ENCODE peak calls at places on chromosomes 1 and 21, in eight cellular contexts. One of them, this sample, is unnamed.

GRCh38 chr1:47644216-47644581 is 206.4 kb downstream of the FOXD2 start:
- DNase-seq in AG04450: no peak
- DNase-seq in Peyer's patch: no peak
- DNase-seq in heart left ventricle: no peak
- DNase-seq in fibroblast of lung: no peak
- DNase-seq in heart right ventricle: no peak
- DNase-seq in body of pancreas: no peak
- DNase-seq in SK-N-SH: peak
- DNase-seq in this sample: no peak

GRCh38 chr21:42991992-42992740 is 17.8 kb downstream of the PKNOX1 start:
- DNase-seq in AG04450: peak
- DNase-seq in Peyer's patch: no peak
- DNase-seq in heart left ventricle: peak
- DNase-seq in fibroblast of lung: peak
- DNase-seq in heart right ventricle: peak
- DNase-seq in body of pancreas: peak
- DNase-seq in SK-N-SH: no peak
- DNase-seq in this sample: no peak

GRCh38 chr1:57848406-57848805 is 424.5 kb upstream of the DAB1 start:
- DNase-seq in AG04450: no peak
- DNase-seq in Peyer's patch: no peak
- DNase-seq in heart left ventricle: no peak
- DNase-seq in fibroblast of lung: peak
- DNase-seq in heart right ventricle: no peak
- DNase-seq in body of pancreas: no peak
- DNase-seq in SK-N-SH: no peak
- DNase-seq in this sample: no peak

GRCh38 chr1:228547464-228547792 is 60.2 kb downstream of the RNF187 start:
- DNase-seq in AG04450: no peak
- DNase-seq in Peyer's patch: no peak
- DNase-seq in heart left ventricle: no peak
- DNase-seq in fibroblast of lung: no peak
- DNase-seq in heart right ventricle: no peak
- DNase-seq in body of pancreas: no peak
- DNase-seq in SK-N-SH: no peak
- DNase-seq in this sample: no peak

GRCh38 chr1:161706483-161707347 is at the start of gene FCRLA:
- DNase-seq in AG04450: peak
- DNase-seq in Peyer's patch: peak
- DNase-seq in heart left ventricle: peak
- DNase-seq in fibroblast of lung: peak
- DNase-seq in heart right ventricle: peak
- DNase-seq in body of pancreas: no peak
- DNase-seq in SK-N-SH: no peak
- DNase-seq in this sample: no peak

GRCh38 chr1:47755368-47755990 is 241.7 kb downstream of the TRABD2B start:
- DNase-seq in AG04450: no peak
- DNase-seq in Peyer's patch: peak
- DNase-seq in heart left ventricle: no peak
- DNase-seq in fibroblast of lung: no peak
- DNase-seq in heart right ventricle: no peak
- DNase-seq in body of pancreas: no peak
- DNase-seq in SK-N-SH: peak
- DNase-seq in this sample: peak

GRCh38 chr1:232923739-232924386 is 26.5 kb upstream of the NTPCR start:
- DNase-seq in AG04450: no peak
- DNase-seq in Peyer's patch: no peak
- DNase-seq in heart left ventricle: no peak
- DNase-seq in fibroblast of lung: peak
- DNase-seq in heart right ventricle: no peak
- DNase-seq in body of pancreas: no peak
- DNase-seq in SK-N-SH: no peak
- DNase-seq in this sample: no peak

GRCh38 chr1:119488216-119488615 is 18.8 kb upstream of the HSD3B1 start:
- DNase-seq in AG04450: no peak
- DNase-seq in Peyer's patch: no peak
- DNase-seq in heart left ventricle: no peak
- DNase-seq in fibroblast of lung: no peak
- DNase-seq in heart right ventricle: no peak
- DNase-seq in body of pancreas: no peak
- DNase-seq in SK-N-SH: no peak
- DNase-seq in this sample: no peak

DNA sequence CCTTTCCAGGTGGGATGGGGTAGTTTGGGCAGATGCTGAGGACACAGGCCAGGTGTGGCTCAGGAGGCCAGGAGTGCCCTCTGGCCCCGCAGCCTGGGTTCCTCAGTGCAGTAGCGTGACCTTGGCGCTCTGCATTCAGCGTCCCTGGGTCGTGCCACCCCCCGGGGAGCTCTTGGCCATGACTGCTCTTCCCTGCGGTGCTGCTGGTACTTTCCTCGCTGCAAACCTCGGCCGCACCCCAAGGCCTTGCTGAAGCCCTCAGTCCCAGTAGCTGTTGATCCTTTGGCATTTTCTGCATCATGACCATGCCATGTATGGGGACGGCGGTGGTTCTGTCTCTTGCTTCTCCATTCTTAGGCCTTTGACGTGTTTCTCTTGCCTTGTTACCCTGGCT is 13.8 kb downstream of the SLX9 start:
- DNase-seq in AG04450: no peak
- DNase-seq in Peyer's patch: no peak
- DNase-seq in heart left ventricle: peak
- DNase-seq in fibroblast of lung: no peak
- DNase-seq in heart right ventricle: no peak
- DNase-seq in body of pancreas: no peak
- DNase-seq in SK-N-SH: no peak
- DNase-seq in this sample: no peak
- H3K27ac ChIP-seq in AG04450: no peak
- H3K27ac ChIP-seq in Peyer's patch: no peak
- H3K27ac ChIP-seq in heart left ventricle: peak
- H3K27ac ChIP-seq in fibroblast of lung: no peak
- H3K27ac ChIP-seq in heart right ventricle: peak
- H3K27ac ChIP-seq in body of pancreas: no peak
- H3K27ac ChIP-seq in SK-N-SH: no peak
- H3K27ac ChIP-seq in this sample: peak

DNA sequence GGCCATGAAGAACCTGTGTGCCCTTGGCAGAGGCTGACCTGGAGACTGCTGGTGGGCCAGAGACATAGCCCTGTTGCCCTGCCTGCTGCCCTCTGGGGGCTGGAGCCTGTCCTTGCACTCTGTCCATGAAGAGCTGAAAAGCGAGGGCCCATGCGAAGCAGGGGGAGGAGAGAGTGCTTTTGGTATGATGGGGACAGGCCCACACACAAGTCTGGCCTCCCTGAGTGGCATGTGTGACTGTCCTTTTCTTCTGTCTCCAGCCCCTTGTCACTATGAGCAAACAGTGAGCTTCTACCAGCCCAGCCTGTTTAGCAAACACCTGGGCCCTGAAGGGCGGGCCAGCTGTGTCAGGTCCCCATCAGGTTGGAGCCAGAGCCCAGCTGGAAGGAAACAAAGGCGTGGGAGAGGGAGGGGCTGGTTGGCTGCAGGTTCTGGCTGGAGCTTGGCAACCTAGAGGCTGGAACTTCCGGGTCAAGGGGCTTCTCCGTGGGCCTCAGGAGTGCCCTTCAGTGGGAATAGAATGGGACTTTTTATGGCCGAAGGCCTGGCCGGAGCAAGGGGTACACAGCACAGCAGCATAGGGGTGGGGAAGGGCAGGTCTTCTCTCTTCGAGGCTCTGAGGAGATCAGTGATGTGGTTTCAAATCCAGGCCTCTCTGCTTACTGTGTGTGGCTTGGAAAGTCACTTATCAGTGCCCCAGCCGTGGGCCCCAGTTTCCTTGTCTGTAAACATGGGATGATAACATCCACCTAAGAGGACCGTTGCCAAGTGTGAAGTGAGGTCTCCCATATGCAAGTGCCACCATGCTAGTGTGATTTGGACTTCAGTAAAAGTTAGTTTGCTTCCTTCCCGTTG is 14.3 kb downstream of the QSOX1 start:
- DNase-seq in AG04450: no peak
- DNase-seq in Peyer's patch: no peak
- DNase-seq in heart left ventricle: peak
- DNase-seq in fibroblast of lung: no peak
- DNase-seq in heart right ventricle: no peak
- DNase-seq in body of pancreas: peak
- DNase-seq in SK-N-SH: peak
- DNase-seq in this sample: peak
- TF ChIP-seq CTCF in AG04450: peak
- TF ChIP-seq CTCF in Peyer's patch: peak
- TF ChIP-seq CTCF in heart left ventricle: peak
- TF ChIP-seq CTCF in fibroblast of lung: peak
- TF ChIP-seq CTCF in heart right ventricle: peak
- TF ChIP-seq CTCF in body of pancreas: peak
- TF ChIP-seq CTCF in SK-N-SH: peak
- TF ChIP-seq CTCF in this sample: peak

GRCh38 chr1:225908773-225909172 is 15.3 kb downstream of the PYCR2 start:
- DNase-seq in AG04450: no peak
- DNase-seq in Peyer's patch: no peak
- DNase-seq in heart left ventricle: no peak
- DNase-seq in fibroblast of lung: no peak
- DNase-seq in heart right ventricle: no peak
- DNase-seq in body of pancreas: no peak
- DNase-seq in SK-N-SH: no peak
- DNase-seq in this sample: no peak

GRCh38 chr1:225909477-225909876 is 14.6 kb downstream of the PYCR2 start:
- DNase-seq in AG04450: no peak
- DNase-seq in Peyer's patch: no peak
- DNase-seq in heart left ventricle: no peak
- DNase-seq in fibroblast of lung: no peak
- DNase-seq in heart right ventricle: no peak
- DNase-seq in body of pancreas: no peak
- DNase-seq in SK-N-SH: no peak
- DNase-seq in this sample: no peak

GRCh38 chr1:225908013-225908640 is 15.9 kb downstream of the PYCR2 start:
- DNase-seq in AG04450: no peak
- DNase-seq in Peyer's patch: no peak
- DNase-seq in heart left ventricle: no peak
- DNase-seq in fibroblast of lung: no peak
- DNase-seq in heart right ventricle: no peak
- DNase-seq in body of pancreas: no peak
- DNase-seq in SK-N-SH: no peak
- DNase-seq in this sample: no peak

GRCh38 chr1:225914391-225914790 is 9.7 kb downstream of the PYCR2 start:
- DNase-seq in AG04450: no peak
- DNase-seq in Peyer's patch: no peak
- DNase-seq in heart left ventricle: no peak
- DNase-seq in fibroblast of lung: no peak
- DNase-seq in heart right ventricle: no peak
- DNase-seq in body of pancreas: no peak
- DNase-seq in SK-N-SH: no peak
- DNase-seq in this sample: no peak

DNA sequence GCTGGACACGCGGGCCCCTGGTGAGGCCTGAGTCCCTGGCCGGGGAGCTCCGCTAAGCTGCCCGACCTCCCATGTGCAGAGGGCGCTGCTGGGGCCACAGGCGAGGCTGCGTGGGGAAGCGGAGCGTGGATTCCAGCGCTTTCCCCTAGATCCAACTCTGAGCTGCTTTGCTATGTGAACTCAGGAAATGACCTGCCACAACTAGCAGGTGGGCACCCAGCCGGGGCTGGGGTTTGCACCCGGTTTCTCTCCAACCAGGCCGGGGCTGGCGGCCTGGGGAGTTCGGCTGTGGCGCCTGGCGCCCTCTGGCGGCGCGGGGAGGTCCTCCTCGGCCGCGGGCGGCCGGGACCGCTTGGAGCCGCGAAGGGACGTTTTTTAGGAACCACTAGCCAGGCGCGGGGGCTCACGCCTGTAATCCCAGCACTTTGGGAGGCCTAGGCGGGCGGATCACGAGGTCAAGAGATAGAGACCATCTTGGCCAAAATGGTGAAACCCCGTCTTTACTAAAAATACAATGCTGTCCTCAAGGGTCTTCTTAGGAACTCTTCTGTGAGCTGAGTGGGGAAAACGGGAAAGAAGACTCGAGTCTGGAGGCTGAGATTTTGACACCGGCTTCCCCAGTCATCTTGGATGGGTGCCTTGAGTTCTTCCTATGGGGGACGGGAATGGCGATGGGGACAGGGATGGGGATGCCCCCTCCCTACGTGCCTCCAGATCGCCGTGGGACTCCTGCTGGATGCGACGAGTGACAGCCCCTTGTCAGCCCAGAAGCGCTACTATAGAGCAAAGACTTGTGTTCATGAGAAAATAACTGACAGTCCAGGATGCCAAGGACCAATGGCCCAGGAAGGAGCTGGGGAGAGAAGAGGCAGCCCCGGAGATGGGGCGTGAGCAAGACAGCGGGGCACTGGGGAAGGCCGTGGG is 12.6 kb downstream of the PYCR2 start:
- DNase-seq in AG04450: no peak
- DNase-seq in Peyer's patch: peak
- DNase-seq in heart left ventricle: peak
- DNase-seq in fibroblast of lung: peak
- DNase-seq in heart right ventricle: peak
- DNase-seq in body of pancreas: peak
- DNase-seq in SK-N-SH: peak
- DNase-seq in this sample: no peak
- H3K27ac ChIP-seq in AG04450: no peak
- H3K27ac ChIP-seq in Peyer's patch: no peak
- H3K27ac ChIP-seq in heart left ventricle: no peak
- H3K27ac ChIP-seq in fibroblast of lung: no peak
- H3K27ac ChIP-seq in heart right ventricle: no peak
- H3K27ac ChIP-seq in body of pancreas: peak
- H3K27ac ChIP-seq in SK-N-SH: no peak
- H3K27ac ChIP-seq in this sample: no peak

GRCh38 chr1:93346472-93346991 is 825 bp downstream of the DR1 start:
- DNase-seq in AG04450: no peak
- DNase-seq in Peyer's patch: no peak
- DNase-seq in heart left ventricle: no peak
- DNase-seq in fibroblast of lung: peak
- DNase-seq in heart right ventricle: no peak
- DNase-seq in body of pancreas: peak
- DNase-seq in SK-N-SH: peak
- DNase-seq in this sample: peak

GRCh38 chr1:93347319-93347899 is 1.7 kb downstream of the DR1 start:
- DNase-seq in AG04450: no peak
- DNase-seq in Peyer's patch: no peak
- DNase-seq in heart left ventricle: no peak
- DNase-seq in fibroblast of lung: no peak
- DNase-seq in heart right ventricle: no peak
- DNase-seq in body of pancreas: no peak
- DNase-seq in SK-N-SH: no peak
- DNase-seq in this sample: no peak

GRCh38 chr1:93345633-93346471 is at the start of gene DR1:
- DNase-seq in AG04450: peak
- DNase-seq in Peyer's patch: peak
- DNase-seq in heart left ventricle: peak
- DNase-seq in fibroblast of lung: peak
- DNase-seq in heart right ventricle: peak
- DNase-seq in body of pancreas: peak
- DNase-seq in SK-N-SH: peak
- DNase-seq in this sample: peak

GRCh38 chr1:93344484-93344883 is 1.2 kb upstream of the DR1 start:
- DNase-seq in AG04450: no peak
- DNase-seq in Peyer's patch: no peak
- DNase-seq in heart left ventricle: no peak
- DNase-seq in fibroblast of lung: no peak
- DNase-seq in heart right ventricle: no peak
- DNase-seq in body of pancreas: no peak
- DNase-seq in SK-N-SH: no peak
- DNase-seq in this sample: no peak

DNA sequence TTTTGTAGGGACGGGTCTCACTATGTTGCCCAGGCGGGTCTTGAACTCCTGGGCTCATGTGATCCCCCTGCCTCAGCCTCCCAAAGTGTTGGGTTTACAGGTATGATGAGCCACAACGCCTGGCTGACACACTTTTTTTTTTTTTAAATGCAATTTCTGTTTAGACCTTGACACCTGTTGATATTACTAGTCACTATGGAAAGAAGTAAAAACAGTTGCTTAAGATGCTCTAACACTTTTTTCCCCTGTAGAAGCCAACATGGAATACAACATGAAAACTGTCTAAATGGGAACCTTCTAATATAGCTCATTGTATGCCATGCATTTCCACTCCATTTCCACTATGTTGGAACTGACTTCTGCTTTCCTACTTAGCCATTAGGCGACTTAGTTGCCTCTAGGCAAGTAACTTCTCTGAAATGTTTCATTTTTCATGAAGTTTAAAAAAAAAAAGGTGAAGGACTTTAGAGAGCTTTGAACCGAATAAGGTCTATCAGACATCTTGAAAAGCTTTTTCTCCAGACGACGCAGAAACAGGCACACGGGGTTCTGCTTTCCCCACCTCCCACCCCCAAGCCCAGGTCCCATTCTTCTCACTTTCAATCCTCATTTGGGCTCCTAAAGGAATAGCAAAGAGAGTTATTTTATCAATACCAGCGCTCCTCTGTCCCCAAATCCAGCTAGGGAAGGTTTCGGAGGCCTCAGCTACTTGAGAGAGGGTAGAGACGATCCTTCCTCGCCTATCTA is 648 bp upstream of the DR1 start:
- DNase-seq in AG04450: no peak
- DNase-seq in Peyer's patch: no peak
- DNase-seq in heart left ventricle: no peak
- DNase-seq in fibroblast of lung: peak
- DNase-seq in heart right ventricle: no peak
- DNase-seq in body of pancreas: no peak
- DNase-seq in SK-N-SH: no peak
- DNase-seq in this sample: no peak
- TF ChIP-seq CTCF in AG04450: no peak
- TF ChIP-seq CTCF in Peyer's patch: no peak
- TF ChIP-seq CTCF in heart left ventricle: no peak
- TF ChIP-seq CTCF in fibroblast of lung: no peak
- TF ChIP-seq CTCF in heart right ventricle: no peak
- TF ChIP-seq CTCF in body of pancreas: no peak
- TF ChIP-seq CTCF in SK-N-SH: no peak
- TF ChIP-seq CTCF in this sample: no peak

This sample was measured in WERI-Rb-1.